ENCODE peak calls at places on chromosomes 11 and 22, in nine cellular contexts. One of them, this sample, is unnamed.

GRCh38 chr11:62805991-62806441 is 776 bp upstream of the NXF1 start:
- DNase-seq in SK-N-SH: peak
- DNase-seq in ecto neural progenitor cell: no peak
- DNase-seq in RCC 7860: no peak
- DNase-seq in tibial artery: no peak
- DNase-seq in Right ventricle myocardium superior: no peak
- DNase-seq in cardiac fibroblast: no peak
- DNase-seq in amygdala: no peak
- DNase-seq in GM23248: peak
- DNase-seq in this sample: peak

GRCh38 chr11:65559951-65560537 is 1.9 kb upstream of the LTBP3 start:
- DNase-seq in SK-N-SH: no peak
- DNase-seq in Right ventricle myocardium superior: no peak
- DNase-seq in amygdala: peak
- DNase-seq in RCC 7860: peak
- DNase-seq in tibial artery: peak
- DNase-seq in ecto neural progenitor cell: no peak
- DNase-seq in cardiac fibroblast: peak
- DNase-seq in GM23248: peak
- DNase-seq in this sample: peak

GRCh38 chr22:23137905-23138520 is 3.8 kb downstream of the RSPH14 start:
- DNase-seq in tibial artery: no peak
- DNase-seq in amygdala: no peak
- DNase-seq in cardiac fibroblast: no peak
- DNase-seq in SK-N-SH: no peak
- DNase-seq in Right ventricle myocardium superior: peak
- DNase-seq in GM23248: peak
- DNase-seq in RCC 7860: no peak
- DNase-seq in ecto neural progenitor cell: no peak
- DNase-seq in this sample: peak

GRCh38 chr11:122165972-122166371 is 50.0 kb upstream of the BLID start:
- DNase-seq in cardiac fibroblast: peak
- DNase-seq in amygdala: no peak
- DNase-seq in ecto neural progenitor cell: no peak
- DNase-seq in Right ventricle myocardium superior: no peak
- DNase-seq in RCC 7860: no peak
- DNase-seq in GM23248: peak
- DNase-seq in SK-N-SH: no peak
- DNase-seq in tibial artery: no peak
- DNase-seq in this sample: no peak

GRCh38 chr22:29536411-29536810 is 17.1 kb downstream of the THOC5 start:
- DNase-seq in tibial artery: no peak
- DNase-seq in RCC 7860: no peak
- DNase-seq in SK-N-SH: no peak
- DNase-seq in cardiac fibroblast: no peak
- DNase-seq in ecto neural progenitor cell: no peak
- DNase-seq in GM23248: no peak
- DNase-seq in amygdala: no peak
- DNase-seq in Right ventricle myocardium superior: no peak
- DNase-seq in this sample: no peak

GRCh38 chr22:23380230-23380573 is 199.9 kb downstream of the IGLL1 start:
- DNase-seq in GM23248: no peak
- DNase-seq in amygdala: no peak
- DNase-seq in SK-N-SH: no peak
- DNase-seq in ecto neural progenitor cell: no peak
- DNase-seq in Right ventricle myocardium superior: no peak
- DNase-seq in cardiac fibroblast: no peak
- DNase-seq in RCC 7860: no peak
- DNase-seq in tibial artery: no peak
- DNase-seq in this sample: no peak

GRCh38 chr11:6646631-6647281 is 8.9 kb downstream of the DCHS1 start:
- DNase-seq in GM23248: peak
- DNase-seq in ecto neural progenitor cell: no peak
- DNase-seq in Right ventricle myocardium superior: peak
- DNase-seq in amygdala: no peak
- DNase-seq in SK-N-SH: peak
- DNase-seq in cardiac fibroblast: peak
- DNase-seq in tibial artery: no peak
- DNase-seq in RCC 7860: no peak
- DNase-seq in this sample: no peak

GRCh38 chr11:75346912-75347647 is 4.4 kb downstream of the ARRB1 start:
- DNase-seq in GM23248: peak
- DNase-seq in ecto neural progenitor cell: no peak
- DNase-seq in cardiac fibroblast: peak
- DNase-seq in amygdala: no peak
- DNase-seq in tibial artery: peak
- DNase-seq in SK-N-SH: no peak
- DNase-seq in RCC 7860: peak
- DNase-seq in Right ventricle myocardium superior: peak
- DNase-seq in this sample: peak

GRCh38 chr22:41862160-41862529 is 29.2 kb downstream of the SREBF2 start:
- DNase-seq in amygdala: no peak
- DNase-seq in RCC 7860: no peak
- DNase-seq in Right ventricle myocardium superior: no peak
- DNase-seq in cardiac fibroblast: peak
- DNase-seq in tibial artery: no peak
- DNase-seq in ecto neural progenitor cell: no peak
- DNase-seq in GM23248: no peak
- DNase-seq in SK-N-SH: no peak
- DNase-seq in this sample: peak

GRCh38 chr11:3003396-3004231 is 11.5 kb upstream of the NAP1L4 start:
- DNase-seq in tibial artery: peak
- DNase-seq in SK-N-SH: no peak
- DNase-seq in cardiac fibroblast: no peak
- DNase-seq in GM23248: peak
- DNase-seq in Right ventricle myocardium superior: no peak
- DNase-seq in amygdala: no peak
- DNase-seq in ecto neural progenitor cell: no peak
- DNase-seq in RCC 7860: no peak
- DNase-seq in this sample: no peak

GRCh38 chr11:61131586-61131985 is 29.3 kb downstream of the CD5 start:
- DNase-seq in RCC 7860: no peak
- DNase-seq in amygdala: no peak
- DNase-seq in cardiac fibroblast: no peak
- DNase-seq in Right ventricle myocardium superior: no peak
- DNase-seq in SK-N-SH: no peak
- DNase-seq in tibial artery: no peak
- DNase-seq in ecto neural progenitor cell: no peak
- DNase-seq in GM23248: no peak
- DNase-seq in this sample: no peak

GRCh38 chr11:18775492-18776292 is 15.9 kb downstream of the PTPN5 start:
- DNase-seq in SK-N-SH: peak
- DNase-seq in GM23248: peak
- DNase-seq in cardiac fibroblast: peak
- DNase-seq in amygdala: peak
- DNase-seq in ecto neural progenitor cell: peak
- DNase-seq in RCC 7860: no peak
- DNase-seq in tibial artery: no peak
- DNase-seq in Right ventricle myocardium superior: peak
- DNase-seq in this sample: peak

GRCh38 chr22:41446639-41447434 is at the start of gene TOB2:
- DNase-seq in SK-N-SH: peak
- DNase-seq in GM23248: peak
- DNase-seq in cardiac fibroblast: peak
- DNase-seq in RCC 7860: peak
- DNase-seq in tibial artery: peak
- DNase-seq in amygdala: peak
- DNase-seq in ecto neural progenitor cell: peak
- DNase-seq in Right ventricle myocardium superior: peak
- DNase-seq in this sample: peak

GRCh38 chr11:33624082-33624481 is 76.5 kb downstream of the C11orf91 start:
- DNase-seq in cardiac fibroblast: peak
- DNase-seq in Right ventricle myocardium superior: peak
- DNase-seq in ecto neural progenitor cell: no peak
- DNase-seq in tibial artery: no peak
- DNase-seq in RCC 7860: no peak
- DNase-seq in SK-N-SH: no peak
- DNase-seq in GM23248: no peak
- DNase-seq in amygdala: no peak
- DNase-seq in this sample: no peak

GRCh38 chr11:70067591-70068341 is 10.4 kb upstream of the ANO1 start:
- DNase-seq in RCC 7860: no peak
- DNase-seq in amygdala: no peak
- DNase-seq in Right ventricle myocardium superior: no peak
- DNase-seq in cardiac fibroblast: no peak
- DNase-seq in tibial artery: no peak
- DNase-seq in SK-N-SH: peak
- DNase-seq in GM23248: no peak
- DNase-seq in ecto neural progenitor cell: peak
- DNase-seq in this sample: no peak

GRCh38 chr11:69488543-69488940 is 7.1 kb downstream of the LINC01488 start:
- DNase-seq in cardiac fibroblast: no peak
- DNase-seq in amygdala: no peak
- DNase-seq in Right ventricle myocardium superior: peak
- DNase-seq in SK-N-SH: no peak
- DNase-seq in tibial artery: no peak
- DNase-seq in GM23248: no peak
- DNase-seq in RCC 7860: no peak
- DNase-seq in ecto neural progenitor cell: no peak
- DNase-seq in this sample: no peak

GRCh38 chr11:106344392-106344791 is 266.9 kb downstream of the AASDHPPT start:
- DNase-seq in amygdala: no peak
- DNase-seq in ecto neural progenitor cell: no peak
- DNase-seq in SK-N-SH: no peak
- DNase-seq in cardiac fibroblast: peak
- DNase-seq in GM23248: peak
- DNase-seq in Right ventricle myocardium superior: no peak
- DNase-seq in RCC 7860: no peak
- DNase-seq in tibial artery: no peak
- DNase-seq in this sample: no peak

GRCh38 chr11:46381836-46382643 is 571 bp downstream of the MDK start:
- DNase-seq in ecto neural progenitor cell: peak
- DNase-seq in SK-N-SH: peak
- DNase-seq in GM23248: peak
- DNase-seq in cardiac fibroblast: peak
- DNase-seq in Right ventricle myocardium superior: no peak
- DNase-seq in amygdala: no peak
- DNase-seq in tibial artery: no peak
- DNase-seq in RCC 7860: no peak
- DNase-seq in this sample: peak

GRCh38 chr11:126124284-126124683 is 61.6 kb upstream of the CDON start:
- DNase-seq in Right ventricle myocardium superior: no peak
- DNase-seq in GM23248: no peak
- DNase-seq in tibial artery: no peak
- DNase-seq in RCC 7860: no peak
- DNase-seq in amygdala: no peak
- DNase-seq in cardiac fibroblast: no peak
- DNase-seq in SK-N-SH: no peak
- DNase-seq in ecto neural progenitor cell: no peak
- DNase-seq in this sample: no peak

GRCh38 chr22:24175160-24175808 is 6.0 kb upstream of the SUSD2 start:
- DNase-seq in GM23248: peak
- DNase-seq in tibial artery: peak
- DNase-seq in ecto neural progenitor cell: peak
- DNase-seq in SK-N-SH: peak
- DNase-seq in cardiac fibroblast: peak
- DNase-seq in Right ventricle myocardium superior: peak
- DNase-seq in amygdala: peak
- DNase-seq in RCC 7860: peak
- DNase-seq in this sample: peak

GRCh38 chr22:40055143-40055926 is 60.6 kb downstream of the FAM83F start:
- DNase-seq in amygdala: no peak
- DNase-seq in tibial artery: no peak
- DNase-seq in cardiac fibroblast: no peak
- DNase-seq in Right ventricle myocardium superior: no peak
- DNase-seq in GM23248: no peak
- DNase-seq in ecto neural progenitor cell: no peak
- DNase-seq in SK-N-SH: no peak
- DNase-seq in RCC 7860: no peak
- DNase-seq in this sample: peak

GRCh38 chr11:36608491-36609199 is 10.6 kb upstream of the RAG2 start:
- DNase-seq in SK-N-SH: no peak
- DNase-seq in ecto neural progenitor cell: no peak
- DNase-seq in GM23248: no peak
- DNase-seq in tibial artery: no peak
- DNase-seq in amygdala: no peak
- DNase-seq in cardiac fibroblast: no peak
- DNase-seq in RCC 7860: no peak
- DNase-seq in Right ventricle myocardium superior: no peak
- DNase-seq in this sample: no peak

GRCh38 chr11:14114786-14115185 is 152.3 kb downstream of the SPON1 start:
- DNase-seq in Right ventricle myocardium superior: no peak
- DNase-seq in SK-N-SH: no peak
- DNase-seq in cardiac fibroblast: no peak
- DNase-seq in ecto neural progenitor cell: no peak
- DNase-seq in amygdala: no peak
- DNase-seq in GM23248: no peak
- DNase-seq in RCC 7860: no peak
- DNase-seq in tibial artery: no peak
- DNase-seq in this sample: no peak

GRCh38 chr11:133134561-133135173 is 397.6 kb downstream of the OPCML start:
- DNase-seq in tibial artery: no peak
- DNase-seq in amygdala: peak
- DNase-seq in Right ventricle myocardium superior: peak
- DNase-seq in cardiac fibroblast: peak
- DNase-seq in ecto neural progenitor cell: peak
- DNase-seq in RCC 7860: no peak
- DNase-seq in GM23248: peak
- DNase-seq in SK-N-SH: peak
- DNase-seq in this sample: peak